ENCODE peak calls at places on chromosomes 16 and 17, in eight cellular contexts. One of them, this sample, is unnamed.

GRCh38 chr17:6753006-6753445 is 2.8 kb upstream of the XAF1 start:
- DNase-seq in A549: no peak
- DNase-seq in non-pigmented ciliary epithelial cell: peak; percentile 73
- DNase-seq in naive thymus-derived CD8-positive, alpha-beta T cell: peak; percentile 57
- DNase-seq in fibroblast of pulmonary artery: peak; percentile 95
- DNase-seq in ascending aorta: peak; percentile 78
- DNase-seq in hippocampal formation: no peak
- DNase-seq in osteoblast: no peak
- DNase-seq in this sample: no peak

GRCh38 chr17:35900280-35900679 is 20.1 kb upstream of the CCL5 start:
- DNase-seq in osteoblast: no peak
- DNase-seq in A549: no peak
- DNase-seq in non-pigmented ciliary epithelial cell: no peak
- DNase-seq in hippocampal formation: no peak
- DNase-seq in fibroblast of pulmonary artery: no peak
- DNase-seq in ascending aorta: no peak
- DNase-seq in naive thymus-derived CD8-positive, alpha-beta T cell: no peak
- DNase-seq in this sample: peak; percentile 19

GRCh38 chr16:83315271-83315670 is 492.5 kb upstream of the HSBP1 start:
- DNase-seq in fibroblast of pulmonary artery: no peak
- DNase-seq in ascending aorta: no peak
- DNase-seq in non-pigmented ciliary epithelial cell: no peak
- DNase-seq in A549: no peak
- DNase-seq in hippocampal formation: no peak
- DNase-seq in naive thymus-derived CD8-positive, alpha-beta T cell: no peak
- DNase-seq in osteoblast: no peak
- DNase-seq in this sample: no peak

GRCh38 chr17:61806081-61806828 is 57.1 kb downstream of the BRIP1 start:
- DNase-seq in non-pigmented ciliary epithelial cell: no peak
- DNase-seq in A549: no peak
- DNase-seq in naive thymus-derived CD8-positive, alpha-beta T cell: no peak
- DNase-seq in osteoblast: no peak
- DNase-seq in hippocampal formation: no peak
- DNase-seq in fibroblast of pulmonary artery: no peak
- DNase-seq in ascending aorta: no peak
- DNase-seq in this sample: no peak

GRCh38 chr16:75627856-75628255 is 4.8 kb upstream of the ADAT1 start:
- DNase-seq in A549: no peak
- DNase-seq in ascending aorta: no peak
- DNase-seq in osteoblast: no peak
- DNase-seq in non-pigmented ciliary epithelial cell: no peak
- DNase-seq in hippocampal formation: no peak
- DNase-seq in fibroblast of pulmonary artery: peak; percentile 78
- DNase-seq in naive thymus-derived CD8-positive, alpha-beta T cell: no peak
- DNase-seq in this sample: no peak

GRCh38 chr16:48862087-48862532 is 252.1 kb upstream of the N4BP1 start:
- DNase-seq in osteoblast: no peak
- DNase-seq in A549: no peak
- DNase-seq in naive thymus-derived CD8-positive, alpha-beta T cell: no peak
- DNase-seq in hippocampal formation: no peak
- DNase-seq in non-pigmented ciliary epithelial cell: no peak
- DNase-seq in ascending aorta: no peak
- DNase-seq in fibroblast of pulmonary artery: no peak
- DNase-seq in this sample: no peak

GRCh38 chr17:4721203-4722135 is 9.8 kb upstream of the MED11 start:
- DNase-seq in osteoblast: peak; percentile 88
- DNase-seq in fibroblast of pulmonary artery: peak; percentile 31
- DNase-seq in ascending aorta: no peak
- DNase-seq in hippocampal formation: no peak
- DNase-seq in naive thymus-derived CD8-positive, alpha-beta T cell: no peak
- DNase-seq in A549: peak; percentile 85
- DNase-seq in non-pigmented ciliary epithelial cell: no peak
- DNase-seq in this sample: no peak

GRCh38 chr16:22232277-22233049 is 26.4 kb downstream of the EEF2K start:
- DNase-seq in osteoblast: no peak
- DNase-seq in A549: peak; percentile 87
- DNase-seq in non-pigmented ciliary epithelial cell: no peak
- DNase-seq in ascending aorta: no peak
- DNase-seq in hippocampal formation: no peak
- DNase-seq in naive thymus-derived CD8-positive, alpha-beta T cell: no peak
- DNase-seq in fibroblast of pulmonary artery: peak; percentile 25
- DNase-seq in this sample: no peak

GRCh38 chr16:9139965-9140364 is 48.5 kb downstream of the HAPSTR1 start:
- DNase-seq in non-pigmented ciliary epithelial cell: no peak
- DNase-seq in fibroblast of pulmonary artery: peak; percentile 47
- DNase-seq in naive thymus-derived CD8-positive, alpha-beta T cell: no peak
- DNase-seq in hippocampal formation: no peak
- DNase-seq in ascending aorta: no peak
- DNase-seq in A549: no peak
- DNase-seq in osteoblast: no peak
- DNase-seq in this sample: no peak

GRCh38 chr17:74280093-74280513 is 6.1 kb downstream of the DNAI2 start:
- DNase-seq in ascending aorta: no peak
- DNase-seq in osteoblast: no peak
- DNase-seq in hippocampal formation: no peak
- DNase-seq in fibroblast of pulmonary artery: no peak
- DNase-seq in A549: no peak
- DNase-seq in naive thymus-derived CD8-positive, alpha-beta T cell: peak; percentile 49
- DNase-seq in non-pigmented ciliary epithelial cell: no peak
- DNase-seq in this sample: peak; percentile 55

GRCh38 chr17:50184611-50185398 is 16.6 kb downstream of the COL1A1 start:
- DNase-seq in non-pigmented ciliary epithelial cell: no peak
- DNase-seq in fibroblast of pulmonary artery: no peak
- DNase-seq in naive thymus-derived CD8-positive, alpha-beta T cell: no peak
- DNase-seq in A549: no peak
- DNase-seq in hippocampal formation: peak; percentile 9
- DNase-seq in osteoblast: peak; percentile 87
- DNase-seq in ascending aorta: peak; percentile 92
- DNase-seq in this sample: no peak

GRCh38 chr16:11757671-11758545 is 15.3 kb upstream of the TXNDC11 start:
- DNase-seq in A549: peak; percentile 19
- DNase-seq in naive thymus-derived CD8-positive, alpha-beta T cell: no peak
- DNase-seq in hippocampal formation: no peak
- DNase-seq in osteoblast: peak; percentile 49
- DNase-seq in non-pigmented ciliary epithelial cell: peak; percentile 65
- DNase-seq in ascending aorta: no peak
- DNase-seq in fibroblast of pulmonary artery: peak; percentile 68
- DNase-seq in this sample: no peak

GRCh38 chr16:72657791-72658190 is 390.1 kb downstream of the ZFHX3 start:
- DNase-seq in A549: no peak
- DNase-seq in hippocampal formation: no peak
- DNase-seq in non-pigmented ciliary epithelial cell: no peak
- DNase-seq in fibroblast of pulmonary artery: no peak
- DNase-seq in osteoblast: no peak
- DNase-seq in ascending aorta: no peak
- DNase-seq in naive thymus-derived CD8-positive, alpha-beta T cell: no peak
- DNase-seq in this sample: no peak

GRCh38 chr16:20153444-20153843 is 79.8 kb upstream of the GPR139 start:
- DNase-seq in fibroblast of pulmonary artery: no peak
- DNase-seq in osteoblast: no peak
- DNase-seq in ascending aorta: no peak
- DNase-seq in naive thymus-derived CD8-positive, alpha-beta T cell: no peak
- DNase-seq in A549: no peak
- DNase-seq in non-pigmented ciliary epithelial cell: no peak
- DNase-seq in hippocampal formation: no peak
- DNase-seq in this sample: no peak

GRCh38 chr16:74984194-74984669 is 691 bp downstream of the WDR59 start:
- DNase-seq in ascending aorta: no peak
- DNase-seq in A549: peak; percentile 15
- DNase-seq in naive thymus-derived CD8-positive, alpha-beta T cell: peak; percentile 39
- DNase-seq in hippocampal formation: no peak
- DNase-seq in fibroblast of pulmonary artery: peak; percentile 40
- DNase-seq in non-pigmented ciliary epithelial cell: no peak
- DNase-seq in osteoblast: no peak
- DNase-seq in this sample: no peak

GRCh38 chr17:82167028-82167427 is 45.6 kb downstream of the CCDC57 start:
- DNase-seq in non-pigmented ciliary epithelial cell: no peak
- DNase-seq in naive thymus-derived CD8-positive, alpha-beta T cell: no peak
- DNase-seq in osteoblast: no peak
- DNase-seq in hippocampal formation: no peak
- DNase-seq in A549: no peak
- DNase-seq in fibroblast of pulmonary artery: no peak
- DNase-seq in ascending aorta: no peak
- DNase-seq in this sample: no peak

GRCh38 chr16:8887952-8888560 is 5.9 kb downstream of the LITAFD start:
- DNase-seq in hippocampal formation: peak; percentile 45
- DNase-seq in non-pigmented ciliary epithelial cell: no peak
- DNase-seq in ascending aorta: no peak
- DNase-seq in osteoblast: peak; percentile 75
- DNase-seq in naive thymus-derived CD8-positive, alpha-beta T cell: no peak
- DNase-seq in A549: no peak
- DNase-seq in fibroblast of pulmonary artery: peak; percentile 38
- DNase-seq in this sample: no peak

GRCh38 chr17:67492824-67493490 is 115.9 kb downstream of the PITPNC1 start:
- DNase-seq in osteoblast: no peak
- DNase-seq in fibroblast of pulmonary artery: no peak
- DNase-seq in naive thymus-derived CD8-positive, alpha-beta T cell: no peak
- DNase-seq in non-pigmented ciliary epithelial cell: no peak
- DNase-seq in hippocampal formation: peak; percentile 42
- DNase-seq in A549: no peak
- DNase-seq in ascending aorta: no peak
- DNase-seq in this sample: no peak

GRCh38 chr17:74390680-74391653 is 23.7 kb downstream of the GPR142 start:
- DNase-seq in naive thymus-derived CD8-positive, alpha-beta T cell: no peak
- DNase-seq in non-pigmented ciliary epithelial cell: no peak
- DNase-seq in ascending aorta: no peak
- DNase-seq in osteoblast: no peak
- DNase-seq in A549: no peak
- DNase-seq in hippocampal formation: no peak
- DNase-seq in fibroblast of pulmonary artery: no peak
- DNase-seq in this sample: no peak

GRCh38 chr16:969508-970378 is 1.0 kb downstream of the LMF1 start:
- DNase-seq in A549: no peak
- DNase-seq in non-pigmented ciliary epithelial cell: no peak
- DNase-seq in fibroblast of pulmonary artery: peak; percentile 26
- DNase-seq in ascending aorta: no peak
- DNase-seq in osteoblast: peak; percentile 94
- DNase-seq in naive thymus-derived CD8-positive, alpha-beta T cell: no peak
- DNase-seq in hippocampal formation: no peak
- DNase-seq in this sample: no peak

GRCh38 chr17:34798581-34798980 is 162.7 kb downstream of the CCT6B start:
- DNase-seq in naive thymus-derived CD8-positive, alpha-beta T cell: no peak
- DNase-seq in fibroblast of pulmonary artery: no peak
- DNase-seq in hippocampal formation: no peak
- DNase-seq in osteoblast: no peak
- DNase-seq in ascending aorta: no peak
- DNase-seq in A549: no peak
- DNase-seq in non-pigmented ciliary epithelial cell: no peak
- DNase-seq in this sample: no peak

GRCh38 chr16:54632322-54632721 is 298.3 kb upstream of the IRX5 start:
- DNase-seq in A549: no peak
- DNase-seq in non-pigmented ciliary epithelial cell: no peak
- DNase-seq in ascending aorta: no peak
- DNase-seq in hippocampal formation: no peak
- DNase-seq in fibroblast of pulmonary artery: no peak
- DNase-seq in osteoblast: no peak
- DNase-seq in naive thymus-derived CD8-positive, alpha-beta T cell: no peak
- DNase-seq in this sample: no peak

GRCh38 chr17:19247423-19247822 is 10.3 kb downstream of the EPN2 start:
- DNase-seq in naive thymus-derived CD8-positive, alpha-beta T cell: no peak
- DNase-seq in fibroblast of pulmonary artery: no peak
- DNase-seq in osteoblast: no peak
- DNase-seq in non-pigmented ciliary epithelial cell: no peak
- DNase-seq in hippocampal formation: no peak
- DNase-seq in A549: no peak
- DNase-seq in ascending aorta: no peak
- DNase-seq in this sample: no peak

GRCh38 chr17:6456914-6457687 is 12.8 kb downstream of the PIMREG start:
- DNase-seq in hippocampal formation: no peak
- DNase-seq in fibroblast of pulmonary artery: peak; percentile 63
- DNase-seq in naive thymus-derived CD8-positive, alpha-beta T cell: no peak
- DNase-seq in A549: peak; percentile 87
- DNase-seq in osteoblast: peak; percentile 98
- DNase-seq in non-pigmented ciliary epithelial cell: no peak
- DNase-seq in ascending aorta: no peak
- DNase-seq in this sample: no peak

GRCh38 chr17:45296003-45296832 is 20.6 kb downstream of the MAP3K14 start:
- DNase-seq in ascending aorta: no peak
- DNase-seq in fibroblast of pulmonary artery: peak; percentile 63
- DNase-seq in hippocampal formation: peak; percentile 36
- DNase-seq in A549: no peak
- DNase-seq in non-pigmented ciliary epithelial cell: no peak
- DNase-seq in naive thymus-derived CD8-positive, alpha-beta T cell: no peak
- DNase-seq in osteoblast: peak; percentile 91
- DNase-seq in this sample: no peak

GRCh38 chr17:80030730-80031410 is 4.8 kb downstream of the TBC1D16 start:
- DNase-seq in naive thymus-derived CD8-positive, alpha-beta T cell: no peak
- DNase-seq in non-pigmented ciliary epithelial cell: no peak
- DNase-seq in ascending aorta: no peak
- DNase-seq in osteoblast: peak; percentile 4
- DNase-seq in hippocampal formation: no peak
- DNase-seq in fibroblast of pulmonary artery: no peak
- DNase-seq in A549: no peak
- DNase-seq in this sample: no peak

GRCh38 chr16:53787423-53787822 is 83.5 kb downstream of the FTO start:
- DNase-seq in naive thymus-derived CD8-positive, alpha-beta T cell: no peak
- DNase-seq in A549: no peak
- DNase-seq in ascending aorta: no peak
- DNase-seq in non-pigmented ciliary epithelial cell: no peak
- DNase-seq in hippocampal formation: no peak
- DNase-seq in osteoblast: no peak
- DNase-seq in fibroblast of pulmonary artery: no peak
- DNase-seq in this sample: no peak

GRCh38 chr16:23330161-23330560 is 28.1 kb downstream of the SCNN1B start:
- DNase-seq in fibroblast of pulmonary artery: no peak
- DNase-seq in naive thymus-derived CD8-positive, alpha-beta T cell: no peak
- DNase-seq in ascending aorta: no peak
- DNase-seq in A549: no peak
- DNase-seq in hippocampal formation: no peak
- DNase-seq in non-pigmented ciliary epithelial cell: no peak
- DNase-seq in osteoblast: no peak
- DNase-seq in this sample: no peak

GRCh38 chr16:31145398-31145990 is 4.4 kb downstream of the PRSS36 start:
- DNase-seq in hippocampal formation: no peak
- DNase-seq in fibroblast of pulmonary artery: no peak
- DNase-seq in ascending aorta: no peak
- DNase-seq in A549: no peak
- DNase-seq in non-pigmented ciliary epithelial cell: no peak
- DNase-seq in osteoblast: peak; percentile 68
- DNase-seq in naive thymus-derived CD8-positive, alpha-beta T cell: no peak
- DNase-seq in this sample: no peak

GRCh38 chr17:80474231-80474932 is 2.0 kb downstream of the NPTX1 start:
- DNase-seq in fibroblast of pulmonary artery: peak; percentile 28
- DNase-seq in non-pigmented ciliary epithelial cell: no peak
- DNase-seq in ascending aorta: no peak
- DNase-seq in naive thymus-derived CD8-positive, alpha-beta T cell: no peak
- DNase-seq in hippocampal formation: peak; percentile 27
- DNase-seq in osteoblast: peak; percentile 95
- DNase-seq in A549: peak; percentile 78
- DNase-seq in this sample: no peak

GRCh38 chr16:11106726-11107125 is 149.3 kb downstream of the SOCS1 start:
- DNase-seq in hippocampal formation: no peak
- DNase-seq in ascending aorta: no peak
- DNase-seq in osteoblast: no peak
- DNase-seq in naive thymus-derived CD8-positive, alpha-beta T cell: no peak
- DNase-seq in fibroblast of pulmonary artery: no peak
- DNase-seq in A549: no peak
- DNase-seq in non-pigmented ciliary epithelial cell: no peak
- DNase-seq in this sample: no peak

GRCh38 chr16:78829280-78829679 is 729.8 kb downstream of the WWOX start:
- DNase-seq in osteoblast: no peak
- DNase-seq in A549: no peak
- DNase-seq in naive thymus-derived CD8-positive, alpha-beta T cell: no peak
- DNase-seq in non-pigmented ciliary epithelial cell: no peak
- DNase-seq in hippocampal formation: no peak
- DNase-seq in fibroblast of pulmonary artery: no peak
- DNase-seq in ascending aorta: no peak
- DNase-seq in this sample: no peak

This sample was measured in central memory CD8-positive, alpha-beta T cell.